ENCODE peak calls at places on chromosome 19, in five cellular contexts. One of them, this sample, is unnamed.

GRCh38 chr19:42021185-42021584 is 27.2 kb upstream of the ATP1A3 start:
- DNase-seq in SJSA1: no peak
- DNase-seq in cardiac muscle cell: no peak
- DNase-seq in tibial artery: no peak
- DNase-seq in tibial nerve: no peak
- DNase-seq in this sample: no peak

GRCh38 chr19:4537953-4538600 is 1.8 kb downstream of the LRG1 start:
- DNase-seq in SJSA1: no peak
- DNase-seq in cardiac muscle cell: no peak
- DNase-seq in tibial artery: no peak
- DNase-seq in tibial nerve: no peak
- DNase-seq in this sample: no peak

GRCh38 chr19:14528419-14529253 is 758 bp upstream of the TECR start:
- DNase-seq in SJSA1: no peak
- DNase-seq in cardiac muscle cell: no peak
- DNase-seq in tibial artery: no peak
- DNase-seq in tibial nerve: no peak
- DNase-seq in this sample: no peak

GRCh38 chr19:17325881-17326594 is 8.6 kb downstream of the ANO8 start:
- DNase-seq in SJSA1: no peak
- DNase-seq in cardiac muscle cell: no peak
- DNase-seq in tibial artery: peak
- DNase-seq in tibial nerve: peak
- DNase-seq in this sample: no peak

GRCh38 chr19:947090-947706 is 21.4 kb downstream of the ARID3A start:
- DNase-seq in SJSA1: no peak
- DNase-seq in cardiac muscle cell: no peak
- DNase-seq in tibial artery: no peak
- DNase-seq in tibial nerve: no peak
- DNase-seq in this sample: no peak

GRCh38 chr19:11378319-11379189 is 4.1 kb downstream of the SWSAP1 start:
- DNase-seq in SJSA1: peak
- DNase-seq in cardiac muscle cell: peak
- DNase-seq in tibial artery: no peak
- DNase-seq in tibial nerve: peak
- DNase-seq in this sample: no peak

GRCh38 chr19:3699071-3699740 is 1.1 kb downstream of the PIP5K1C start:
- DNase-seq in SJSA1: peak
- DNase-seq in cardiac muscle cell: no peak
- DNase-seq in tibial artery: peak
- DNase-seq in tibial nerve: peak
- DNase-seq in this sample: no peak

GRCh38 chr19:15280915-15281683 is 48.9 kb upstream of the EPHX3 start:
- DNase-seq in SJSA1: peak
- DNase-seq in cardiac muscle cell: no peak
- DNase-seq in tibial artery: peak
- DNase-seq in tibial nerve: peak
- DNase-seq in this sample: no peak

GRCh38 chr19:4379383-4380253 is 20.7 kb downstream of the SH3GL1 start:
- DNase-seq in SJSA1: no peak
- DNase-seq in cardiac muscle cell: no peak
- DNase-seq in tibial artery: no peak
- DNase-seq in tibial nerve: no peak
- DNase-seq in this sample: no peak

GRCh38 chr19:17279436-17279835 is 2.3 kb upstream of the ANKLE1 start:
- DNase-seq in SJSA1: no peak
- DNase-seq in cardiac muscle cell: no peak
- DNase-seq in tibial artery: no peak
- DNase-seq in tibial nerve: no peak
- DNase-seq in this sample: no peak

GRCh38 chr19:49889038-49889686 is 7.5 kb downstream of the IL4I1 start:
- DNase-seq in SJSA1: no peak
- DNase-seq in cardiac muscle cell: no peak
- DNase-seq in tibial artery: no peak
- DNase-seq in tibial nerve: no peak
- DNase-seq in this sample: no peak

GRCh38 chr19:19192910-19193423 is 909 bp downstream of the RFXANK start:
- DNase-seq in SJSA1: no peak
- DNase-seq in cardiac muscle cell: no peak
- DNase-seq in tibial artery: no peak
- DNase-seq in tibial nerve: no peak
- DNase-seq in this sample: no peak

GRCh38 chr19:9917322-9917721 is 19.0 kb downstream of the OLFM2 start:
- DNase-seq in SJSA1: peak
- DNase-seq in cardiac muscle cell: peak
- DNase-seq in tibial artery: no peak
- DNase-seq in tibial nerve: no peak
- DNase-seq in this sample: no peak

GRCh38 chr19:35559281-35559659 is 4.2 kb downstream of the ATP4A start:
- DNase-seq in SJSA1: no peak
- DNase-seq in cardiac muscle cell: no peak
- DNase-seq in tibial artery: no peak
- DNase-seq in tibial nerve: no peak
- DNase-seq in this sample: no peak

GRCh38 chr19:7850429-7850819 is 20.4 kb downstream of the EVI5L start:
- DNase-seq in SJSA1: no peak
- DNase-seq in cardiac muscle cell: peak
- DNase-seq in tibial artery: no peak
- DNase-seq in tibial nerve: no peak
- DNase-seq in this sample: no peak

GRCh38 chr19:51750381-51751124 is 1.1 kb downstream of the FPR1 start:
- DNase-seq in SJSA1: no peak
- DNase-seq in cardiac muscle cell: no peak
- DNase-seq in tibial artery: no peak
- DNase-seq in tibial nerve: no peak
- DNase-seq in this sample: no peak

GRCh38 chr19:5827891-5828660 is 11.4 kb downstream of the FUT6 start:
- DNase-seq in SJSA1: peak
- DNase-seq in cardiac muscle cell: peak
- DNase-seq in tibial artery: peak
- DNase-seq in tibial nerve: peak
- DNase-seq in this sample: peak

GRCh38 chr19:11797491-11797890 is 832 bp upstream of the ZNF491 start:
- DNase-seq in SJSA1: peak
- DNase-seq in cardiac muscle cell: peak
- DNase-seq in tibial artery: peak
- DNase-seq in tibial nerve: peak
- DNase-seq in this sample: peak

GRCh38 chr19:50449236-50449899 is 16.7 kb downstream of the MYBPC2 start:
- DNase-seq in SJSA1: no peak
- DNase-seq in cardiac muscle cell: no peak
- DNase-seq in tibial artery: no peak
- DNase-seq in tibial nerve: no peak
- DNase-seq in this sample: no peak

GRCh38 chr19:6697291-6697690 is 23.2 kb downstream of the C3 start:
- DNase-seq in SJSA1: no peak
- DNase-seq in cardiac muscle cell: no peak
- DNase-seq in tibial artery: no peak
- DNase-seq in tibial nerve: no peak
- DNase-seq in this sample: no peak

GRCh38 chr19:43872547-43873336 is 45.6 kb downstream of the ZNF283 start:
- DNase-seq in SJSA1: peak
- DNase-seq in cardiac muscle cell: no peak
- DNase-seq in tibial artery: no peak
- DNase-seq in tibial nerve: no peak
- DNase-seq in this sample: no peak

GRCh38 chr19:57239982-57240310 is 486 bp upstream of the ZNF805 start:
- DNase-seq in SJSA1: no peak
- DNase-seq in cardiac muscle cell: no peak
- DNase-seq in tibial artery: peak
- DNase-seq in tibial nerve: no peak
- DNase-seq in this sample: no peak